ENCODE peak calls at places on chromosomes 5 and 9, in six cellular contexts. One of them, this sample, is unnamed.

GRCh38 chr5:79831381-79831780 is 141.7 kb downstream of the CMYA5 start:
- DNase-seq in H1: no peak
- DNase-seq in mesendoderm: no peak
- DNase-seq in IMR-90: no peak
- DNase-seq in mesenchymal stem cell: no peak
- DNase-seq in H9: no peak
- DNase-seq in this sample: no peak

GRCh38 chr9:20408513-20408912 is 213.8 kb downstream of the MLLT3 start:
- DNase-seq in H1: no peak
- DNase-seq in mesendoderm: peak
- DNase-seq in IMR-90: no peak
- DNase-seq in mesenchymal stem cell: no peak
- DNase-seq in H9: no peak
- DNase-seq in this sample: peak

GRCh38 chr5:52693279-52693678 is 94.4 kb upstream of the ITGA1 start:
- DNase-seq in H1: no peak
- DNase-seq in mesendoderm: peak
- DNase-seq in IMR-90: peak
- DNase-seq in mesenchymal stem cell: peak
- DNase-seq in H9: peak
- DNase-seq in this sample: no peak

GRCh38 chr5:114524221-114524620 is 162.4 kb downstream of the KCNN2 start:
- DNase-seq in H1: no peak
- DNase-seq in mesendoderm: no peak
- DNase-seq in IMR-90: no peak
- DNase-seq in mesenchymal stem cell: no peak
- DNase-seq in H9: no peak
- DNase-seq in this sample: no peak

GRCh38 chr9:135474915-135475314 is 4.7 kb upstream of the PPP1R26 start:
- DNase-seq in H1: no peak
- DNase-seq in mesendoderm: peak
- DNase-seq in IMR-90: no peak
- DNase-seq in mesenchymal stem cell: peak
- DNase-seq in H9: peak
- DNase-seq in this sample: no peak

GRCh38 chr5:100872409-100873190 is 30.5 kb downstream of the ST8SIA4 start:
- DNase-seq in H1: no peak
- DNase-seq in mesendoderm: no peak
- DNase-seq in IMR-90: no peak
- DNase-seq in mesenchymal stem cell: no peak
- DNase-seq in H9: no peak
- DNase-seq in this sample: no peak

GRCh38 chr9:88733651-88734470 is 198.9 kb downstream of the NXNL2 start:
- DNase-seq in H1: no peak
- DNase-seq in mesendoderm: no peak
- DNase-seq in IMR-90: peak
- DNase-seq in mesenchymal stem cell: peak
- DNase-seq in H9: no peak
- DNase-seq in this sample: no peak

GRCh38 chr9:3980771-3981170 is 319.1 kb downstream of the GLIS3 start:
- DNase-seq in H1: no peak
- DNase-seq in mesendoderm: no peak
- DNase-seq in IMR-90: peak
- DNase-seq in mesenchymal stem cell: peak
- DNase-seq in H9: no peak
- DNase-seq in this sample: peak

GRCh38 chr9:16442622-16443021 is 427.8 kb downstream of the BNC2 start:
- DNase-seq in H1: peak
- DNase-seq in mesendoderm: peak
- DNase-seq in IMR-90: peak
- DNase-seq in mesenchymal stem cell: peak
- DNase-seq in H9: peak
- DNase-seq in this sample: no peak

GRCh38 chr9:693460-694390 is 147.8 kb upstream of the DMRT1 start:
- DNase-seq in H1: no peak
- DNase-seq in mesendoderm: no peak
- DNase-seq in IMR-90: peak
- DNase-seq in mesenchymal stem cell: peak
- DNase-seq in H9: no peak
- DNase-seq in this sample: no peak

GRCh38 chr9:99105152-99106043 is 485 bp downstream of the TGFBR1 start:
- DNase-seq in H1: no peak
- DNase-seq in mesendoderm: peak
- DNase-seq in IMR-90: peak
- DNase-seq in mesenchymal stem cell: peak
- DNase-seq in H9: peak
- DNase-seq in this sample: peak

GRCh38 chr5:53429706-53430105 is 50.7 kb upstream of the FST start:
- DNase-seq in H1: no peak
- DNase-seq in mesendoderm: peak
- DNase-seq in IMR-90: peak
- DNase-seq in mesenchymal stem cell: peak
- DNase-seq in H9: no peak
- DNase-seq in this sample: no peak

GRCh38 chr9:137740311-137740710 is 121.5 kb downstream of the EHMT1 start:
- DNase-seq in H1: no peak
- DNase-seq in mesendoderm: peak
- DNase-seq in IMR-90: peak
- DNase-seq in mesenchymal stem cell: peak
- DNase-seq in H9: no peak
- DNase-seq in this sample: no peak

GRCh38 chr5:132510076-132510475 is 19.5 kb upstream of the IRF1 start:
- DNase-seq in H1: no peak
- DNase-seq in mesendoderm: no peak
- DNase-seq in IMR-90: peak
- DNase-seq in mesenchymal stem cell: peak
- DNase-seq in H9: no peak
- DNase-seq in this sample: no peak

GRCh38 chr5:118775790-118776499 is 212.4 kb downstream of the DTWD2 start:
- DNase-seq in H1: no peak
- DNase-seq in mesendoderm: no peak
- DNase-seq in IMR-90: no peak
- DNase-seq in mesenchymal stem cell: no peak
- DNase-seq in H9: no peak
- DNase-seq in this sample: no peak

GRCh38 chr5:42745426-42745825 is 11.2 kb upstream of the CCDC152 start:
- DNase-seq in H1: peak
- DNase-seq in mesendoderm: peak
- DNase-seq in IMR-90: no peak
- DNase-seq in mesenchymal stem cell: no peak
- DNase-seq in H9: peak
- DNase-seq in this sample: peak

GRCh38 chr5:99025298-99026045 is 96.7 kb upstream of the CHD1 start:
- DNase-seq in H1: no peak
- DNase-seq in mesendoderm: no peak
- DNase-seq in IMR-90: no peak
- DNase-seq in mesenchymal stem cell: peak
- DNase-seq in H9: no peak
- DNase-seq in this sample: no peak

GRCh38 chr5:67292201-67292940 is 95.8 kb upstream of the CD180 start:
- DNase-seq in H1: no peak
- DNase-seq in mesendoderm: no peak
- DNase-seq in IMR-90: no peak
- DNase-seq in mesenchymal stem cell: no peak
- DNase-seq in H9: no peak
- DNase-seq in this sample: no peak

GRCh38 chr5:172904643-172905345 is 54.4 kb upstream of the RPL26L1 start:
- DNase-seq in H1: no peak
- DNase-seq in mesendoderm: peak
- DNase-seq in IMR-90: peak
- DNase-seq in mesenchymal stem cell: peak
- DNase-seq in H9: peak
- DNase-seq in this sample: no peak

GRCh38 chr9:22142681-22143080 is 133.6 kb upstream of the CDKN2B start:
- DNase-seq in H1: no peak
- DNase-seq in mesendoderm: no peak
- DNase-seq in IMR-90: peak
- DNase-seq in mesenchymal stem cell: peak
- DNase-seq in H9: no peak
- DNase-seq in this sample: no peak

GRCh38 chr5:110625376-110625999 is 101.0 kb downstream of the TMEM232 start:
- DNase-seq in H1: no peak
- DNase-seq in mesendoderm: peak
- DNase-seq in IMR-90: peak
- DNase-seq in mesenchymal stem cell: peak
- DNase-seq in H9: no peak
- DNase-seq in this sample: no peak

GRCh38 chr9:113573959-113574352 is 110.4 kb downstream of the RGS3 start:
- DNase-seq in H1: no peak
- DNase-seq in mesendoderm: no peak
- DNase-seq in IMR-90: no peak
- DNase-seq in mesenchymal stem cell: no peak
- DNase-seq in H9: no peak
- DNase-seq in this sample: no peak

GRCh38 chr9:113573303-113573958 is 109.9 kb downstream of the RGS3 start:
- DNase-seq in H1: no peak
- DNase-seq in mesendoderm: peak
- DNase-seq in IMR-90: no peak
- DNase-seq in mesenchymal stem cell: no peak
- DNase-seq in H9: no peak
- DNase-seq in this sample: no peak

GRCh38 chr9:113572076-113572861 is 108.7 kb downstream of the RGS3 start:
- DNase-seq in H1: no peak
- DNase-seq in mesendoderm: no peak
- DNase-seq in IMR-90: no peak
- DNase-seq in mesenchymal stem cell: no peak
- DNase-seq in H9: no peak
- DNase-seq in this sample: no peak

GRCh38 chr9:113577525-113578261 is 114.2 kb downstream of the RGS3 start:
- DNase-seq in H1: no peak
- DNase-seq in mesendoderm: no peak
- DNase-seq in IMR-90: peak
- DNase-seq in mesenchymal stem cell: peak
- DNase-seq in H9: no peak
- DNase-seq in this sample: no peak

GRCh38 chr9:113574381-113575262 is 111.1 kb downstream of the RGS3 start:
- DNase-seq in H1: no peak
- DNase-seq in mesendoderm: no peak
- DNase-seq in IMR-90: no peak
- DNase-seq in mesenchymal stem cell: no peak
- DNase-seq in H9: no peak
- DNase-seq in this sample: no peak
- H2AK5ac ChIP-seq in H1: peak
- H2AK5ac ChIP-seq in mesendoderm: no peak
- H2AK5ac ChIP-seq in IMR-90: peak
- H2AK5ac ChIP-seq in mesenchymal stem cell: peak
- H2AK5ac ChIP-seq in H9: no peak
- H2AK5ac ChIP-seq in this sample: peak

GRCh38 chr5:154221371-154221896 is 30.9 kb downstream of the GALNT10 start:
- DNase-seq in H1: no peak
- DNase-seq in mesendoderm: peak
- DNase-seq in IMR-90: peak
- DNase-seq in mesenchymal stem cell: peak
- DNase-seq in H9: no peak
- DNase-seq in this sample: no peak
- H2AK5ac ChIP-seq in H1: peak
- H2AK5ac ChIP-seq in mesendoderm: no peak
- H2AK5ac ChIP-seq in IMR-90: peak
- H2AK5ac ChIP-seq in mesenchymal stem cell: peak
- H2AK5ac ChIP-seq in H9: no peak
- H2AK5ac ChIP-seq in this sample: no peak

GRCh38 chr9:129023036-129023907 is 4.9 kb downstream of the SH3GLB2 start:
- DNase-seq in H1: no peak
- DNase-seq in mesendoderm: peak
- DNase-seq in IMR-90: peak
- DNase-seq in mesenchymal stem cell: peak
- DNase-seq in H9: no peak
- DNase-seq in this sample: no peak
- H2AK5ac ChIP-seq in H1: no peak
- H2AK5ac ChIP-seq in mesendoderm: no peak
- H2AK5ac ChIP-seq in IMR-90: peak
- H2AK5ac ChIP-seq in mesenchymal stem cell: peak
- H2AK5ac ChIP-seq in H9: no peak
- H2AK5ac ChIP-seq in this sample: peak

GRCh38 chr5:177133119-177133844 is at the start of gene NSD1:
- DNase-seq in H1: peak
- DNase-seq in mesendoderm: peak
- DNase-seq in IMR-90: peak
- DNase-seq in mesenchymal stem cell: peak
- DNase-seq in H9: peak
- DNase-seq in this sample: peak

GRCh38 chr5:177131352-177131710 is 2.2 kb upstream of the NSD1 start:
- DNase-seq in H1: no peak
- DNase-seq in mesendoderm: no peak
- DNase-seq in IMR-90: no peak
- DNase-seq in mesenchymal stem cell: no peak
- DNase-seq in H9: no peak
- DNase-seq in this sample: no peak

GRCh38 chr5:177131019-177131320 is 2.6 kb upstream of the NSD1 start:
- DNase-seq in H1: no peak
- DNase-seq in mesendoderm: no peak
- DNase-seq in IMR-90: no peak
- DNase-seq in mesenchymal stem cell: no peak
- DNase-seq in H9: no peak
- DNase-seq in this sample: no peak

GRCh38 chr5:177132504-177133118 is 962 bp upstream of the NSD1 start:
- DNase-seq in H1: no peak
- DNase-seq in mesendoderm: peak
- DNase-seq in IMR-90: no peak
- DNase-seq in mesenchymal stem cell: peak
- DNase-seq in H9: peak
- DNase-seq in this sample: peak

DNA sequence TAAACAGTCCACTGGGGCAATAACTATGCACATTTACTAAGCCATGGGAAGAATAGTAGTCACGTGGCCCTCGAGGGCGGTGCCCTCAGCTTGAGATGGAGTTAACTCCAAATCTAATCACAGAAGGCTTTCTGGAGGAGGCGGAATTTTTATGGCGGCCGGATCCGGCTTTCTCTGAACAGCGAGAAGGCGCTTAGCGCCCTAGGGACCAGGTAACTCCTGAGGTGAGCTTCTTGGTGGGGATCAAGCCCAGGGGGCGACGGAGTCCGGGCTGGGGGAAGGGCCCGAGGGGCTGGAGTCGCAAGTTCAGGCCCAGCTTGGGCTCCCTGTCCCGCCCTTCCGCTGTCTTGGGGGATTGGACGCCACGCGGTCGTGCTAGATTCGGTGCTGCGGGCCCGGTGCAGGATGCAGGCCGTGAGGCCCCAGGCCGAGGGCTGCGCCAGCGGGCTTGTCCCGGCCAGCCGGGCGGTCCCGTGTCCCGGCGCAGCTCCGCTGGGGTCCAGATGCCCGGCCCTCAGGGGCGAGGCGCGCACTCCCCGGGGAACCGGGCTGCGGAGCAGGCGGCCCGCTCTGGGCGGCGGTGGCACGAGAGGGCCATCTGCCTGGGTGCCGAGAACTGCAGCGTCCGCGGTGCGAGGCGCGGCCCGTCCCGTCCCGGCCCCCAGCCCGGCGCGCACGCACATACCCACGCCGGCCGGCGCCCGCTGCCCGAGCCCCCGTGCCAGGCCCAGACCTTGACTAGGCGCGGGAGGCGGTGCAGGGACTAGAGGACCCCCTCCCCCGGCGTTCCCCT is 1.7 kb upstream of the NSD1 start:
- DNase-seq in H1: no peak
- DNase-seq in mesendoderm: peak
- DNase-seq in IMR-90: no peak
- DNase-seq in mesenchymal stem cell: no peak
- DNase-seq in H9: peak
- DNase-seq in this sample: peak
- H2AK5ac ChIP-seq in H1: peak
- H2AK5ac ChIP-seq in mesendoderm: peak
- H2AK5ac ChIP-seq in IMR-90: peak
- H2AK5ac ChIP-seq in mesenchymal stem cell: peak
- H2AK5ac ChIP-seq in H9: no peak
- H2AK5ac ChIP-seq in this sample: peak

This sample was measured in neuronal stem cell.